ENCODE peak calls at places on chromosomes 16 and 17, in four cellular contexts. S is A549, W is HepG2, P is K562. T is an unnamed sample. For H3K4me1, the result is how much of the 10 kb centered on the place peaks cover.

GRCh38 chr16:28495098-28495793 is 803 bp downstream of the APOBR start:
- DNase-seq in S (no peak), W (no peak), P (no peak), T (no peak)

GRCh38 chr16:85354623-85355514 is 242.6 kb upstream of the CIBAR2 start:
- DNase-seq in S (no peak), P (peak), W (no peak), T (no peak)

GRCh38 chr17:6498798-6499540 is 54.7 kb downstream of the PIMREG start:
- DNase-seq in P (no peak), S (no peak), W (no peak), T (no peak)

GRCh38 chr16:55370762-55371482 is 46.9 kb downstream of the IRX6 start:
- DNase-seq in S (peak), W (peak), P (peak), T (no peak)

GRCh38 chr16:85227924-85228462 is 115.7 kb upstream of the CIBAR2 start:
- DNase-seq in P (peak), W (no peak), S (no peak), T (no peak)

GRCh38 chr17:32636593-32637218 is 149.9 kb downstream of the CDK5R1 start:
- DNase-seq in P (no peak), S (no peak), W (no peak), T (no peak)

GRCh38 chr16:57383276-57384247 is 11.3 kb downstream of the CX3CL1 start:
- DNase-seq in S (no peak), P (no peak), W (peak), T (no peak)

GRCh38 chr17:71085238-71086033 is 916.1 kb downstream of the KCNJ2 start:
- DNase-seq in S (peak), P (peak), W (peak), T (no peak)

GRCh38 chr16:14050297-14051027 is 20.7 kb upstream of the MRTFB start:
- DNase-seq in S (peak), W (no peak), P (no peak), T (peak)

GRCh38 chr17:67246648-67247415 is 1.8 kb upstream of the HELZ start:
- DNase-seq in S (peak), W (peak), P (peak), T (peak)

GRCh38 chr16:82440336-82440735 is 186.4 kb upstream of the CDH13 start:
- DNase-seq in P (no peak), S (no peak), W (no peak), T (no peak)

GRCh38 chr17:62792122-62792800 is 15.9 kb downstream of the MARCHF10 start:
- DNase-seq in W (peak), P (no peak), S (peak), T (peak)

GRCh38 chr16:88459366-88460055 is 6.4 kb downstream of the ZFPM1 start:
- DNase-seq in S (no peak), P (peak), W (no peak), T (no peak)

GRCh38 chr17:79086609-79087427 is 12.2 kb downstream of the ENGASE start:
- DNase-seq in S (no peak), P (no peak), W (no peak), T (no peak)

GRCh38 chr16:84120023-84120422 is 3.3 kb upstream of the MBTPS1 start:
- DNase-seq in W (no peak), P (no peak), S (no peak), T (no peak)

GRCh38 chr16:49918257-49918656 is 62.3 kb upstream of the ZNF423 start:
- DNase-seq in W (no peak), S (no peak), P (peak), T (no peak)

GRCh38 chr16:73000020-73000906 is 47.7 kb downstream of the ZFHX3 start:
- DNase-seq in P (no peak), W (peak), S (no peak), T (no peak)

GRCh38 chr16:28477311-28477920 is 5.3 kb upstream of the NPIPB7 start:
- DNase-seq in W (no peak), S (no peak), P (no peak), T (no peak)

GRCh38 chr17:31158741-31159377 is 64.1 kb downstream of the NF1 start:
- DNase-seq in S (no peak), P (no peak), W (no peak), T (peak)

GRCh38 chr16:85004587-85005205 is 6.6 kb downstream of the ZDHHC7 start:
- DNase-seq in W (no peak), P (no peak), S (peak), T (peak)

GRCh38 chr16:56742030-56742984 is 12.4 kb downstream of the NUP93 start:
- DNase-seq in W (no peak), P (peak), S (peak), T (peak)

GRCh38 chr17:38463451-38463858 is 35.2 kb downstream of the ARHGAP23 start:
- DNase-seq in W (no peak), S (no peak), P (no peak), T (no peak)

GRCh38 chr16:55622302-55622701 is 33.5 kb upstream of the SLC6A2 start:
- DNase-seq in W (no peak), S (no peak), P (no peak), T (no peak)

GRCh38 chr17:74512624-74513084 is 18.6 kb downstream of the CD300LB start:
- DNase-seq in W (no peak), P (no peak), S (peak), T (no peak)

GRCh38 chr17:50596191-50597037 is 35.9 kb downstream of the CACNA1G start:
- DNase-seq in W (no peak), P (peak), S (no peak), T (no peak)

GRCh38 chr17:74767111-74767516 is 9.0 kb downstream of the NAT9 start:
- DNase-seq in S (no peak), P (no peak), W (no peak), T (no peak)

GRCh38 chr17:76747716-76748360 is 9.9 kb downstream of the MFSD11 start:
- DNase-seq in W (no peak), P (peak), S (no peak), T (no peak)

GRCh38 chr17:32266389-32267269 is 997 bp downstream of the RHBDL3 start:
- DNase-seq in S (no peak), W (no peak), P (no peak), T (no peak)

GRCh38 chr16:49588061-49588460 is 214.5 kb downstream of the C16orf78 start:
- DNase-seq in W (no peak), S (no peak), P (no peak), T (no peak)

GRCh38 chr16:57306676-57307341 is 22.3 kb upstream of the PLLP start:
- DNase-seq in S (no peak), P (no peak), W (no peak), T (no peak)

GRCh38 chr17:40442392-40443195 is 656 bp upstream of the IGFBP4 start:
- DNase-seq in P (peak), W (no peak), S (peak), T (peak)

GRCh38 chr16:28324235-28324886 is 32.0 kb downstream of the SBK1 start:
- DNase-seq in W (peak), S (peak), P (no peak), T (no peak)

GRCh38 chr16:79066621-79067020 is 533.9 kb downstream of the MAF start:
- DNase-seq in S (no peak), W (no peak), P (no peak), T (no peak)

GRCh38 chr17:75551276-75551675 is 25.8 kb downstream of the LLGL2 start:
- DNase-seq in S (no peak), W (no peak), P (no peak), T (no peak)

GRCh38 chr16:68910051-68910450 is 66.7 kb downstream of the TANGO6 start:
- DNase-seq in P (no peak), W (no peak), S (no peak), T (no peak)

GRCh38 chr17:28501421-28502284 is 4.5 kb upstream of the FOXN1 start:
- DNase-seq in W (no peak), S (no peak), P (no peak), T (no peak)

GRCh38 chr17:28506763-28507487 is 777 bp downstream of the FOXN1 start:
- DNase-seq in P (no peak), S (no peak), W (no peak), T (no peak)

GRCh38 chr17:28505986-28506665 is at the start of gene FOXN1:
- DNase-seq in P (no peak), W (no peak), S (no peak), T (no peak)

GRCh38 chr17:28500712-28501379 is 5.3 kb upstream of the FOXN1 start:
- DNase-seq in P (peak), S (no peak), W (no peak), T (no peak)

GRCh38 chr17:28503420-28503819 is 2.7 kb upstream of the FOXN1 start:
- DNase-seq in W (no peak), S (no peak), P (no peak), T (no peak)
- H3K4me1 ChIP-seq in W (under half), S (under half), P (under half), T (under half)

GRCh38 chr17:266219-266618 is 84.8 kb upstream of the DOC2B start:
- DNase-seq in W (no peak), S (no peak), P (no peak), T (no peak)
- TF ChIP-seq JUN in W (no peak), S (no peak), P (no peak), T (no peak)

DNA sequence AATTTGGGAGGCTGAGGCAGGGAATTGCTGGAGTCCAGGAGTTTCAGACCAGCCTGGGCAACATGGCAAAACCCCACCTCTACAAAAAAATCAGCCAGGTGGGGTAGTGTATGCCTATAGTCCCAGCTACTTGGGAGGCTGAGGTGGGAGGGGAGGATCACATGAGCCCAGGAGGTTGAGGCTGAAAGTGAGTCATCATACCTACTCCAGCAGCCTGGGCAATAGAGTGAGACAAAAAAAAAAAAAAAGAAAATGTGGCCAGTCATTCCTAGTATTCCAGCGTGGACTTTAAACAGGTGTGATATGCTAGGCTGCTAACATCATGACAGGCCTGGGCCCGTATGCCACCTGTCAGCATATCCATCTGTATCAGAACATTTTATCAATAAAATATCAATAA is 143.3 kb downstream of the AATF start:
- DNase-seq in P (no peak), W (peak), S (no peak), T (no peak)
- TF ChIP-seq MYC in P (no peak), W (no peak), S (no peak), T (no peak)

GRCh38 chr17:77874303-77875050 is 84.0 kb upstream of the TNRC6C start:
- DNase-seq in S (no peak), W (no peak), P (no peak), T (no peak)

GRCh38 chr17:77869665-77870132 is 88.8 kb upstream of the TNRC6C start:
- DNase-seq in S (no peak), P (no peak), W (no peak), T (no peak)

GRCh38 chr17:77872714-77873517 is 85.6 kb upstream of the TNRC6C start:
- DNase-seq in S (no peak), P (no peak), W (no peak), T (no peak)

GRCh38 chr17:77873518-77874302 is 84.8 kb upstream of the TNRC6C start:
- DNase-seq in P (no peak), S (no peak), W (no peak), T (no peak)

GRCh38 chr17:77872199-77872598 is 86.3 kb upstream of the TNRC6C start:
- DNase-seq in P (no peak), S (no peak), W (no peak), T (no peak)
- H3K4me1 ChIP-seq in P (under half), S (under half), W (under half), T (under half)

GRCh38 chr17:41777157-41777578 is 9.3 kb downstream of the JUP start:
- DNase-seq in S (peak), W (peak), P (no peak), T (no peak)
- TF ChIP-seq JUN in S (no peak), W (no peak), P (no peak), T (no peak)

DNA sequence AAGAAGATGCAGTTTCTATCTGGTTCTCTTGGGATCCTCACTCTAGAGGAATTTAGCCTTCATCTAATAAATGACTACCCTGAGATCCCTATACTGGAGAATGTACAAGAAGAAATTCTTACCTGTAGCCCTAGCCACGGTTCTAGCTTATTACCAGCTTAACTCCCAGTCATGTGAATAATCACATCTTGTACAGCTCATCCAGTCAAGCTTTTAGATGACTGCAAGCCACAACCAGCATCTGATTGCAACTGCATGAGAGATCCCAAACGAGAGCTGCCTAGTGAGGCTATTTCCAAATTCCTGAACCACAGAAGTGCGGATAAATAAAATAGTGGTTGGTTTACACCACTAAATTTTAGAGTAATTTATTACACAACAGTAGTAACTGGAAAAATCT is 196.0 kb upstream of the CPHXL start:
- DNase-seq in S (no peak), W (no peak), P (no peak), T (no peak)
- TF ChIP-seq MYC in S (no peak), W (no peak), P (no peak), T (no peak)

GRCh38 chr17:57165754-57166153 is 80.7 kb downstream of the AKAP1 start:
- DNase-seq in W (no peak), S (no peak), P (no peak), T (no peak)
- H3K4me1 ChIP-seq in W (under half), S (under half), P (under half), T (under half)

GRCh38 chr16:54030451-54030850 is 256.1 kb downstream of the IRX3 start:
- DNase-seq in S (no peak), W (no peak), P (no peak), T (no peak)
- TF ChIP-seq JUN in S (no peak), W (no peak), P (no peak), T (no peak)

DNA sequence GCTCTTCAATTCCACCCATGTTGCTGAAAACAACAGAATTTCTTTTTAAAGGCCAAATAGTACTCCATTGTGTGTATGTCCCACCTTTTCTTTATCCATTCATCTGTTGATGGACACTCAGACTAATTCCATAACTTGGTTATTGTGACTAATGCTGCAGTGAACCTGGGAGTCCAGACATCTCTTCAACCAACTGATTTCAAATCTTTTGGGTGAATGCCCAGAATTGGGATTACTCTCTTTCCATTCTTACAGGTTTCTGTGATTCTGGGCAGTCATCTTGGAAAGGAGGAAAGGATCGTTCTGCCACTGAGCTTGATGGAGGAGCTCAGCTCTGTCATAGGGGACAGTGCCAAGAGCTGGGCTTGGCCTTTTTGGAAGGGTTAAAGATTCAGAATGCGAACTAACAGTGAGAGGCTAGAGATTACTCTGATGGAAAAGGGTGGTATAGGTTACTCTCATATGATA is 48.1 kb downstream of the HIC1 start:
- DNase-seq in W (no peak), P (no peak), S (no peak), T (no peak)
- TF ChIP-seq MYC in W (no peak), P (no peak), S (no peak), T (no peak)

T was measured in endothelial cell of umbilical vein.